ENCODE peak calls at places on chromosome 16, in four cellular contexts. K is upper lobe of right lung; P is CD8-positive, alpha-beta T cell; C is lower lobe of right lung. U is an unnamed sample.

GRCh38 chr16:75559564-75560372 is 3.7 kb upstream of the TMEM231 start:
- DNase-seq in K (no peak), P (no peak), C (no peak), U (no peak)

GRCh38 chr16:68031951-68032350 is 8.9 kb downstream of the DUS2 start:
- DNase-seq in K (no peak), P (no peak), C (no peak), U (no peak)

GRCh38 chr16:72766506-72766905 is 281.4 kb downstream of the ZFHX3 start:
- DNase-seq in K (no peak), P (no peak), C (no peak), U (no peak)

GRCh38 chr16:80689487-80689886 is 114.9 kb downstream of the CDYL2 start:
- DNase-seq in K (no peak), P (no peak), C (no peak), U (no peak)

GRCh38 chr16:86733526-86734254 is 155.3 kb downstream of the FOXL1 start:
- DNase-seq in K (no peak), P (no peak), C (no peak), U (no peak)

GRCh38 chr16:11361751-11362742 is 16.8 kb downstream of the RMI2 start:
- DNase-seq in K (peak; percentile 51), P (peak; percentile 59), C (no peak), U (peak; percentile 50)

GRCh38 chr16:55367796-55368195 is 43.8 kb downstream of the IRX6 start:
- DNase-seq in K (no peak), P (no peak), C (no peak), U (no peak)

GRCh38 chr16:27080870-27081269 is 14.1 kb downstream of the C16orf82 start:
- DNase-seq in K (no peak), P (no peak), C (no peak), U (no peak)

GRCh38 chr16:54930034-54930938 is at the start of gene IRX5:
- DNase-seq in K (peak; percentile 96), P (no peak), C (peak; percentile 93), U (peak; percentile 20)

GRCh38 chr16:85554114-85554790 is 58.9 kb upstream of the GSE1 start:
- DNase-seq in K (peak; percentile 81), P (peak; percentile 80), C (peak; percentile 80), U (peak; percentile 89)

GRCh38 chr16:76335187-76335974 is 58.2 kb downstream of the CNTNAP4 start:
- DNase-seq in K (no peak), P (no peak), C (no peak), U (no peak)

GRCh38 chr16:79843631-79844043 is 243.1 kb upstream of the MAF start:
- DNase-seq in K (no peak), P (no peak), C (no peak), U (no peak)

GRCh38 chr16:82038941-82039340 is 3.9 kb downstream of the HSD17B2 start:
- DNase-seq in K (no peak), P (no peak), C (no peak), U (no peak)

GRCh38 chr16:4316732-4317461 is 1.0 kb downstream of the GLIS2 start:
- DNase-seq in K (peak; percentile 90), P (no peak), C (peak; percentile 84), U (no peak)

GRCh38 chr16:4316103-4316731 is 350 bp downstream of the GLIS2 start:
- DNase-seq in K (peak; percentile 75), P (no peak), C (no peak), U (no peak)

GRCh38 chr16:4315185-4316102 is at the start of gene GLIS2:
- DNase-seq in K (peak; percentile 92), P (no peak), C (peak; percentile 83), U (no peak)

GRCh38 chr16:4314532-4315184 is 1.2 kb upstream of the GLIS2 start:
- DNase-seq in K (peak; percentile 76), P (peak; percentile 58), C (no peak), U (no peak)

DNA sequence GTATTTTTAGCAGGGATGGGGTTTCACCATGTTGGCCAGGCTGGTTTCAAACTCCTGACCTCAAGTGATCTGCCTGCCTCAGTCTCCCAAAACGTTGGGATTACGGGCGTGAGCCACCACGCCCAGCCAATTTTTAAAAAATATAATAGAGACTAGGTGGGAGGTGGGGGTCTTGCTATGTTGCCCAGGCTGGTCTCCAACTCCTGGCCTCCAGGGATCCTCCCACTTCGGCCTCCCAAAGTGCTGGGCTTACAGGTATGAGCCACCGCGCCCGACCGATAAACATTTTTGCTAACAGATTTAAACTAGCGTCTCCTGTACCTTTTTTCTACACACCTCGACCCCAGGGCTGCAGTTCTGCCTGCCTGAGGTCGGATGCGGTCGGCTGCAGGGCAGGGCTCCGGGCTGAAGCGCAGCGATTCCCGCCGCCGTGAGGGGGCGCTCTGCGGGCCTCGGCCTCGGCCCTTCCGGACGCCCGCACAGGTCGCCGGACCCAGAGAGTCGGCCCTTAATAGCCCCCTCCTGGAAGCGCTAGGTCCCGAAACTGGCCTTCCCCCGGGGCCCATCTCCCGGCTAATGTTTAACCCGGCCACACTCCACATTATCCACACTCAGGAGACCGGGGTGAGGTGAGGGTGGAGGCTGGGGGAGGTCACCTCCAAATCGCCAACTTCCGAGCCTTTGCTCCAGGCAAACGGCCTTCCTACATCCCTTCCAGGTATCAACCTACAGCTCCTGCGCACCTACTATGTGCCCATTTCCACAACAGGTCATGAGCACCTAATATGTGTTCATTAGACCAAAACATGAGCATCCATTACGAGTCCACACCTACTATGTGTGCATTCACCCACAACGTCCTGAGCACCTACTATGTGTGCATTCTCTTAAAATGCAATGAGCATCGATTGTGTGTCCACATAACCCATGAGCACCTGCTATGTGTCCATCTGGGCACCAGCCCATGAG is 2.0 kb upstream of the GLIS2 start:
- DNase-seq in K (peak; percentile 85), P (no peak), C (peak; percentile 77), U (no peak)
- H3K27ac ChIP-seq in K (no peak overlapping the region), P (no peak overlapping the region), C (peak overlapping the region; percentile 94), U (no peak overlapping the region)

DNA sequence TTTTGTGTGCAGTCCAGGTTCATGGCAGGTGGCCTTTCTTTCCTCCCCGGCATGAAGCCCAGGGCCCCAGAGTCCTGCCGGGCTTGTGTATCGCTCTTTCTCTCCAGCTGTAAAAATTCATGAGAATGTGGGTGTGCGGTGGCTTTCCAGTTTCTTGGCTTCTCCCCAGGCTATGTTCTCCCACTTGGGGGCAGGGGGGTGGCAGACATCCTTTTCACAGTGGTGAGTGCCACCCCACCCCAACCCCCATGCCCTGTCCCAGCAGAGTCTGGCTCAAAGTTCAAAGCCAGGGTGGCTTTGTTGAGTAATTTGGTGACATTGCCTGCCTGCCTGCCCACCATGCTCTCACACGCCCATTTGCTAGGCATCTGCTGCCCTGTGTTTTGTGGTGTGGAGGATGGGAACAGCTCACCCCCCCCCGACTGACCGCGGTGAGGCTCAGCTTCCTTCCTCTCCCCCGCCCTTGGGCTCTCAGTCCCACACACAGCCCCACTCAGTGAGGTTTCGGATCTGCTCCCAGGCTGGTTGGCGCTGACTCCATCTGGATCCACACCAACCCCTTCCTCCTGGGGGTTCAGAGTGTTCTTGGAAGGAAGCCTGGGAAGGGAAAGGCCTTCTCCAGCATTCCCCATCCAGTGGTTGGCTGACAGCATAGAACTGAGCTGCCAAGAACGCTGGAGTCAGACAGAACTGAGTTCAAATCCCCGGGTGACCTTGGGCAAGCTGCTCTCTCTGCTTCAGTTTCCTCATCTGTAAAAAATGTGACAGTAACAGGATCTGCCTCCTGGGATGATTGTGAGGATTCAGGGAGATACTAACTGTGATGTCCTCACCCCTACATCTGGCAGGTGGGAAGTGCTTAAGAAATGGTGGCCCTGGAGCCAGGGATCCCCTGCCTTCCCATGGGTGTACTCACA is 36.1 kb downstream of the CHD9 start:
- DNase-seq in K (peak; percentile 89), P (no peak), C (peak; percentile 87), U (no peak)
- H3K27ac ChIP-seq in K (peak overlapping the region; percentile 80), P (no peak overlapping the region), C (peak overlapping the region; percentile 86), U (no peak overlapping the region)

GRCh38 chr16:65119905-65120341 is 1.9 kb downstream of the CDH11 start:
- DNase-seq in K (no peak), P (no peak), C (no peak), U (no peak)

GRCh38 chr16:65122974-65123845 is 1.3 kb upstream of the CDH11 start:
- DNase-seq in K (peak; percentile 73), P (no peak), C (peak; percentile 49), U (no peak)

GRCh38 chr16:65122724-65122973 is 786 bp upstream of the CDH11 start:
- DNase-seq in K (no peak), P (no peak), C (no peak), U (no peak)

GRCh38 chr16:65121870-65122723 is at the start of gene CDH11:
- DNase-seq in K (peak; percentile 68), P (no peak), C (peak; percentile 46), U (no peak)

GRCh38 chr16:65120811-65121721 is 797 bp downstream of the CDH11 start:
- DNase-seq in K (peak; percentile 65), P (no peak), C (no peak), U (no peak)
- H3K27ac ChIP-seq in K (peak overlapping the region; percentile 80), P (no peak overlapping the region), C (peak overlapping the region; percentile 76), U (no peak overlapping the region)

GRCh38 chr16:46789499-46790414 is 41.2 kb downstream of the C16orf87 start:
- DNase-seq in K (peak; percentile 91), P (peak; percentile 85), C (peak; percentile 86), U (peak; percentile 78)
- H3K27ac ChIP-seq in K (peak overlapping the region; percentile 30), P (peak overlapping the region; percentile 6), C (peak overlapping the region; percentile 7), U (peak overlapping the region; percentile 15)

DNA sequence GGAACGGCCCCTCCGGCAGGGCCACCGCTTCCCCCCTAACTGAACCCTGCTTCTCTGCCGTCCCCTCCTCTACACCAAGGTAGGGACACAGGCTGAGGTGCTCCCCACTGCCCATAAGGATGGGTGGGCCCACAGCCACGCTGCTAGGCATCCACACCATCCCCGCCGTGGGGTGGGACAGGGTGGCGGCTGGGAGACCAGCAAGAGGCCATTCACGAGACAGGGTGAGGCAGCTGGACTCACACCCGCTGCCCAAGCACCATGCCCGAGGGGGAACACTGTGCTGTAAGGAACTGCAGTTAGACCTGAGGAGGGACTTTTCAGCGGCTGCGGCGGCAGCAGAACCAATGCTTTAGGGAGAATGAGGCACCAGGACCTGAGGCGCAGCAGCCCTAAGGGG is 47.5 kb upstream of the RRN3 start:
- DNase-seq in K (peak; percentile 60), P (no peak), C (no peak), U (no peak)
- H3K27ac ChIP-seq in K (no peak overlapping the region), P (no peak overlapping the region), C (no peak overlapping the region), U (no peak overlapping the region)

GRCh38 chr16:56518435-56518834 is 1.4 kb downstream of the BBS2 start:
- DNase-seq in K (no peak), P (no peak), C (no peak), U (no peak)

GRCh38 chr16:56519459-56520250 is at the start of gene BBS2:
- DNase-seq in K (peak; percentile 96), P (peak; percentile 96), C (peak; percentile 93), U (peak; percentile 88)

GRCh38 chr16:56515665-56516064 is 4.2 kb downstream of the BBS2 start:
- DNase-seq in K (no peak), P (no peak), C (no peak), U (no peak)

GRCh38 chr16:56514845-56515244 is 5.0 kb downstream of the BBS2 start:
- DNase-seq in K (no peak), P (no peak), C (no peak), U (no peak)

DNA sequence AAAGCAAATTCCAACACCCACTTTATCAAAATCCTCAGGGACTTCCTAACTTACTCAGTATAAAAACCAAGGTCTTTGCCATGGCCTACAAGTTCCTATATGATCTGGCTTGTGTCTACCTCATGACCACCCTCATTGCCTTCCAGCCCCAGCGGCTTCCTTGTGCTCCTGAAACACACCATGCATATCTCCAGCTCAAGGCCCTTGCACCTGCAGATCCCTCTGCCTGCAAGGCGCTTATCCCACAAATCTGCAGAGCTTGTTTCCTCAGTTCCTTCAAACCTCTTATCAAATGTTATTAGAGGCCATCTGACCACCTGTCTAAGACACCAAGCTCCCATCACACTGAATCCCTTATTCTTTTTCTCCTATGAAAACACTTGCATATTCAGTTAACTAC is 2.6 kb downstream of the BBS2 start:
- DNase-seq in K (no peak), P (no peak), C (no peak), U (no peak)
- H3K27ac ChIP-seq in K (no peak overlapping the region), P (no peak overlapping the region), C (no peak overlapping the region), U (no peak overlapping the region)

U was measured in CD4-positive, alpha-beta memory T cell.